ENCODE peak calls at places on chromosomes 16 and 17, in six cellular contexts. L is uterus, H is mucosa of descending colon, M is fibroblast of lung, Y is PC-9, F is ovary. Z is an unnamed sample. For H3K4me1 and H3K36me3, the result is how much of the 10 kb centered on the place peaks cover.

GRCh38 chr16:4266372-4266771 is 6.5 kb downstream of the TFAP4 start:
- DNase-seq in L (no peak), Y (no peak), M (peak), F (no peak), H (no peak), Z (no peak)

GRCh38 chr16:68892214-68892613 is 48.9 kb downstream of the TANGO6 start:
- DNase-seq in Y (no peak), F (no peak), H (no peak), L (no peak), M (no peak), Z (no peak)

GRCh38 chr17:77959216-77959925 is 868 bp downstream of the TNRC6C start:
- DNase-seq in F (peak), M (peak), L (no peak), H (peak), Y (no peak), Z (peak)

GRCh38 chr17:43215341-43215740 is 3.7 kb downstream of the TMEM106A start:
- DNase-seq in Y (no peak), M (no peak), L (no peak), H (no peak), F (no peak), Z (no peak)

GRCh38 chr16:49589721-49590120 is 216.1 kb downstream of the C16orf78 start:
- DNase-seq in L (no peak), H (no peak), Y (no peak), M (no peak), F (no peak), Z (no peak)

GRCh38 chr16:50696575-50697420 is 3.4 kb downstream of the NOD2 start:
- DNase-seq in Y (peak), F (peak), H (peak), L (peak), M (peak), Z (peak)

GRCh38 chr17:62627904-62628603 is 584 bp downstream of the MRC2 start:
- DNase-seq in M (peak), L (peak), F (peak), Y (no peak), H (peak), Z (peak)

GRCh38 chr16:88348377-88349152 is 34.2 kb upstream of the ZNF469 start:
- DNase-seq in F (no peak), M (no peak), H (peak), L (no peak), Y (no peak), Z (no peak)

GRCh38 chr16:85718153-85718477 is 29.4 kb upstream of the GINS2 start:
- DNase-seq in H (no peak), F (no peak), Y (no peak), L (no peak), M (no peak), Z (no peak)

GRCh38 chr16:86306811-86307517 is 203.4 kb upstream of the FOXF1 start:
- DNase-seq in Y (no peak), F (no peak), H (no peak), L (peak), M (peak), Z (no peak)

GRCh38 chr16:9176547-9177418 is 85.3 kb downstream of the HAPSTR1 start:
- DNase-seq in H (no peak), Y (no peak), M (no peak), L (no peak), F (no peak), Z (no peak)

DNA sequence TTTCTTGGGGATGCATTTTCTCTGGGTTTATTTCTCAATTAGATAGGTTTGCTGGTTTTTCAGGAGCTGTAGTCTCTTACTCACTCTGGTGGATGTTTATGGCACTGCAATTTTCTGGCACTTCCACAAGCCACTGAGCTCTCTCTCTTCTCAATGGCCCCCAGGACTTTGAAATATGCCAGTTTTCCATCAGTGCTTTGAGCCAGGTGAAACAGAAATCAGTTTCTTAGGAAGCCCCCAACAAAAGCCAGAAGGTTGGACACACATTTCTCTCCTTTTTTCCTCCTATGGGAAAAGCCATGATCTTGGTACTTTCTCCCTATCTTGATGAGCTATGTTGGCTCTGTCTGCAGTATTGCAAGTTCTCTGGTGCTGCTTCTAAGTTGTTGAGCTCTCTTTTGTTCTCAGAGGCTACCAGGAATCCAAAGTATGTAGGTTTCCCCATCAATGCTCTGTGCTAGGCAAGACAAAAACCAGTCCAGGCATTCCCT is 90.7 kb upstream of the SMIM36 start:
- DNase-seq in Y (peak), H (no peak), M (peak), F (no peak), L (no peak), Z (peak)
- H3K4me1 ChIP-seq in Y (under half), H (under half), M (under half), F (under half), L (under half), Z (under half)

GRCh38 chr17:20919990-20920812 is 122.6 kb downstream of the USP22 start:
- DNase-seq in Y (no peak), L (no peak), H (no peak), F (no peak), M (no peak), Z (no peak)

GRCh38 chr17:20924306-20924705 is 118.5 kb downstream of the USP22 start:
- DNase-seq in M (no peak), H (no peak), Y (no peak), F (no peak), L (no peak), Z (no peak)

GRCh38 chr17:20925091-20925490 is 117.7 kb downstream of the USP22 start:
- DNase-seq in M (peak), F (no peak), L (no peak), Y (no peak), H (no peak), Z (no peak)

GRCh38 chr17:20920813-20921199 is 122.0 kb downstream of the USP22 start:
- DNase-seq in F (no peak), Y (no peak), M (peak), L (no peak), H (no peak), Z (no peak)

DNA sequence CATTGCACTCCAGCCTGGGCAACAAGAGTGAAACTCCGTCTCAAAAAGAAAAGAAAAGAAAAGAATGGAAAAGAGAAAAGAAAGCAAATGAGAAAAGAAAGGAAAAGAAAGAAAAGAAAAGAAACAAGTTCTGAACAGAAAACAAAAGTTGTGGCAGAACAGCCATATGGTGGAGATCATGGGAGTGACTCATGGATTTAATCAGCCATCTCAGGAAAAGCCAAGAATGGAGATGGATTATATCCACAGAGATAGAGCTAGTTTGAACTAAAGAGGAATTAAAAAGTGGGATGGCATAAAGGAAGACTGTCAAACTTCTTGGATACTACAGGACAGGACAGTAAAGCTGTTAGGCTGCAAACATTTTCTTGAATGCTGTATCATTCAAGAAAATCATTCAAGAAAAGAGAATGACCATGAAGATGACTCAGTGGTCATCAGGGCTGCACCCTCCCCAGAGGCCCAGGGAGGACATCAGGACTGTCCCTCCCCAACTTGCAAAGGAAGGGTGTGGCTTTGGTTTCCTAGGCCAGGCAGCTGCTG is 120.6 kb downstream of the USP22 start:
- DNase-seq in Y (no peak), H (no peak), L (peak), M (peak), F (no peak), Z (no peak)
- H3K36me3 ChIP-seq in Y (under half), H (under half), L (under half), M (under half), F (under half), Z (under half)

DNA sequence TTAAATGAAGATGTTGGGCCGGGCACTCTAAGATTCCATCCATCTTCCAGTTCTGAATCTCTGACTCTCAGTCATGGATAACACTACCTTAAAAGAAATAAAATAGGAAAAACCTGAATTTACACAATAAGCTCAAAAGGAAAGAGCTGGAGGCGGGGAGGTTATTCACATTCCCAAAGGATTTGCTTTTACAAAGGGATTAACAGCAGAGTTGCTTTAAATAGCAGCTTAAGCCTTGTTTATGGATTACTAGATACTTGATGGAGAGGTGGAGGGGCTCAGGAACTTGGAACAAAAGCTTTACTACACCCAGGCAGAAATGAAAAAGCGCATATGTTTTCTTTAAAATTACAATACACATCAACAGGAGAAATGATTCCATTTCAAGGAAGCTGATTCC is 84.5 kb downstream of the XYLT1 start:
- DNase-seq in H (no peak), Y (no peak), M (no peak), F (no peak), L (no peak), Z (no peak)
- H3K4me1 ChIP-seq in H (under half), Y (under half), M (under half), F (under half), L (under half), Z (under half)

GRCh38 chr17:16033729-16034349 is 34.2 kb downstream of the TTC19 start:
- DNase-seq in Y (no peak), F (no peak), M (no peak), H (no peak), L (no peak), Z (no peak)
- H3K36me3 ChIP-seq in Y (under half), F (under half), M (under half), H (under half), L (under half), Z (half or more)

GRCh38 chr17:28726396-28726911 is 421 bp upstream of the TLCD1 start:
- DNase-seq in L (no peak), H (peak), Y (no peak), F (no peak), M (peak), Z (peak)
- H3K4me1 ChIP-seq in L (under half), H (half or more), Y (half or more), F (under half), M (under half), Z (under half)

GRCh38 chr17:7897773-7898172 is 9.2 kb downstream of the CHD3 start:
- DNase-seq in Y (no peak), H (no peak), F (no peak), L (no peak), M (peak), Z (peak)
- H3K36me3 ChIP-seq in Y (under half), H (under half), F (under half), L (under half), M (under half), Z (half or more)

GRCh38 chr16:14502256-14502875 is 127.7 kb downstream of the PARN start:
- DNase-seq in H (no peak), F (no peak), Y (peak), L (no peak), M (no peak), Z (no peak)
- H3K4me1 ChIP-seq in H (under half), F (under half), Y (half or more), L (under half), M (under half), Z (under half)

GRCh38 chr17:51250314-51250840 is 9.5 kb downstream of the MBTD1 start:
- DNase-seq in Y (no peak), F (no peak), L (no peak), H (no peak), M (no peak), Z (no peak)
- H3K36me3 ChIP-seq in Y (under half), F (under half), L (under half), H (under half), M (under half), Z (under half)

GRCh38 chr16:11797957-11798299 is 870 bp upstream of the ZC3H7A start:
- DNase-seq in H (no peak), Y (no peak), F (no peak), M (no peak), L (no peak), Z (no peak)

GRCh38 chr16:11799509-11800384 is 2.7 kb upstream of the ZC3H7A start:
- DNase-seq in F (no peak), Y (no peak), L (no peak), M (no peak), H (no peak), Z (peak)

GRCh38 chr16:11797166-11797956 is at the start of gene ZC3H7A:
- DNase-seq in L (peak), H (peak), Y (peak), F (peak), M (peak), Z (peak)

GRCh38 chr16:11800385-11800718 is 3.3 kb upstream of the ZC3H7A start:
- DNase-seq in L (no peak), Y (no peak), M (no peak), H (no peak), F (no peak), Z (no peak)

GRCh38 chr16:11799017-11799381 is 1.9 kb upstream of the ZC3H7A start:
- DNase-seq in L (no peak), F (no peak), H (no peak), M (no peak), Y (no peak), Z (no peak)
- H3K4me1 ChIP-seq in L (under half), F (under half), H (under half), M (under half), Y (under half), Z (under half)

GRCh38 chr17:19254651-19255050 is 17.5 kb downstream of the EPN2 start:
- DNase-seq in Y (no peak), M (no peak), F (no peak), H (no peak), L (no peak), Z (no peak)
- H3K36me3 ChIP-seq in Y (under half), M (under half), F (under half), H (under half), L (under half), Z (under half)